ENCODE peak calls at places on chromosomes 3 and 15, in five cellular contexts. G is amniotic stem cell, A is activated T-cell treated with anti-CD3 and anti-CD28 coated beads for 24 hours, D is fibroblast of the aortic adventitia, X is Kasumi-1. H is an unnamed sample.

GRCh38 chr3:33711100-33711499 is 7.0 kb downstream of the CLASP2 start:
- DNase-seq in G (no peak), X (no peak), A (no peak), D (no peak), H (no peak)

GRCh38 chr3:135706758-135707375 is 258.7 kb upstream of the PPP2R3A start:
- DNase-seq in D (peak), X (no peak), A (no peak), G (no peak), H (no peak)

GRCh38 chr3:18376682-18377081 is 48.5 kb downstream of the SATB1 start:
- DNase-seq in X (no peak), G (no peak), A (no peak), D (no peak), H (no peak)

GRCh38 chr15:90020041-90020735 is 19.1 kb downstream of the ZNF710 start:
- DNase-seq in X (peak), D (no peak), G (no peak), A (no peak), H (peak)

GRCh38 chr3:2375371-2375770 is 276.7 kb downstream of the CNTN4 start:
- DNase-seq in X (no peak), G (no peak), D (no peak), A (no peak), H (no peak)

GRCh38 chr15:95302206-95302605 is 1028.3 kb upstream of the NR2F2 start:
- DNase-seq in A (no peak), X (peak), G (no peak), D (no peak), H (peak)

GRCh38 chr3:155970406-155970805 is 100.0 kb downstream of the GMPS start:
- DNase-seq in A (no peak), G (no peak), X (no peak), D (no peak), H (no peak)

GRCh38 chr15:57436166-57436565 is 59.9 kb downstream of the CGNL1 start:
- DNase-seq in D (peak), G (no peak), X (no peak), A (no peak), H (no peak)

GRCh38 chr3:184814214-184814613 is 2.2 kb downstream of the VPS8 start:
- DNase-seq in A (no peak), D (no peak), X (peak), G (no peak), H (peak)

GRCh38 chr3:12522721-12523120 is 22.6 kb downstream of the MKRN2OS start:
- DNase-seq in G (no peak), D (no peak), X (no peak), A (no peak), H (no peak)

GRCh38 chr3:50536471-50537180 is 30.9 kb downstream of the C3orf18 start:
- DNase-seq in D (peak), X (no peak), A (no peak), G (no peak), H (no peak)

GRCh38 chr3:27720899-27721716 is 1.0 kb downstream of the EOMES start:
- DNase-seq in X (no peak), D (no peak), G (no peak), A (no peak), H (no peak)

GRCh38 chr3:138186216-138186615 is 885 bp upstream of the ARMC8 start:
- DNase-seq in X (no peak), A (no peak), D (no peak), G (no peak), H (peak)

GRCh38 chr3:126855374-126855773 is 127.5 kb upstream of the PLXNA1 start:
- DNase-seq in D (no peak), G (no peak), X (no peak), A (no peak), H (no peak)

GRCh38 chr15:83733206-83733605 is 79.3 kb downstream of the ADAMTSL3 start:
- DNase-seq in X (no peak), D (peak), G (no peak), A (no peak), H (no peak)

GRCh38 chr15:97804950-97805349 is 155.6 kb upstream of the ARRDC4 start:
- DNase-seq in X (no peak), G (no peak), D (no peak), A (no peak), H (no peak)

GRCh38 chr3:13451301-13451673 is 28.8 kb upstream of the HDAC11 start:
- DNase-seq in D (no peak), G (no peak), X (no peak), A (peak), H (no peak)

GRCh38 chr3:160331127-160331937 is 67.7 kb downstream of the IFT80 start:
- DNase-seq in A (no peak), D (peak), G (peak), X (no peak), H (no peak)

GRCh38 chr15:70187331-70187730 is 89.6 kb upstream of the TLE3 start:
- DNase-seq in G (no peak), D (no peak), X (no peak), A (no peak), H (no peak)

GRCh38 chr15:29270169-29270955 is 740 bp upstream of the NSMCE3 start:
- DNase-seq in A (no peak), X (peak), G (no peak), D (peak), H (peak)

GRCh38 chr3:68007621-68008226 is 353.3 kb upstream of the SUCLG2 start:
- DNase-seq in A (peak), D (no peak), X (no peak), G (no peak), H (no peak)

GRCh38 chr3:22372292-22372949 is 621.4 kb upstream of the ZNF385D start:
- DNase-seq in X (no peak), A (no peak), G (no peak), D (no peak), H (no peak)

GRCh38 chr3:193023218-193023617 is 105.6 kb upstream of the MB21D2 start:
- DNase-seq in A (no peak), G (no peak), D (no peak), X (no peak), H (no peak)

GRCh38 chr15:92801774-92802464 is 98.2 kb upstream of the CHD2 start:
- DNase-seq in A (no peak), G (peak), D (peak), X (no peak), H (peak)

H was measured in NB4.